ENCODE peak calls at places on chromosomes 16 and 17, in ten cellular contexts. Y is dorsolateral prefrontal cortex, X is cardiac muscle cell, Z is neural progenitor cell, L is neuronal stem cell, G is heart left ventricle, D is OCI-LY7, E is IMR-90, W is left ventricle myocardium inferior, K is ovary. A is an unnamed sample.
A peak's percentile ranks its signal among the peaks of the same experiment; 100 is the strongest.

GRCh38 chr17:83186751-83187421 is 107.5 kb downstream of the METRNL start:
- DNase-seq in Z (no peak), W (no peak), K (no peak), G (peak; percentile 7), L (no peak), X (no peak), D (no peak), E (no peak), Y (no peak), A (peak; percentile 1)

GRCh38 chr16:55666012-55666411 is 10.2 kb downstream of the SLC6A2 start:
- DNase-seq in X (no peak), W (no peak), D (no peak), Z (no peak), G (no peak), Y (no peak), L (no peak), E (no peak), K (no peak), A (no peak)

GRCh38 chr17:7858487-7858832 is 657 bp downstream of the CYB5D1 start:
- DNase-seq in L (peak; percentile 56), X (peak; percentile 64), Y (no peak), Z (peak; percentile 88), K (peak; percentile 39), E (peak; percentile 44), W (peak; percentile 44), D (peak; percentile 83), G (peak; percentile 68), A (peak; percentile 65)

GRCh38 chr17:28406478-28406824 is 439 bp upstream of the SLC46A1 start:
- DNase-seq in W (no peak), X (no peak), Y (no peak), E (no peak), G (no peak), K (no peak), D (no peak), Z (peak; percentile 27), L (no peak), A (no peak)

GRCh38 chr17:67891481-67892119 is 66.3 kb downstream of the BPTF start:
- DNase-seq in D (no peak), L (no peak), G (no peak), E (peak; percentile 85), Z (peak; percentile 4), K (peak; percentile 12), X (peak; percentile 70), W (no peak), Y (peak; percentile 42), A (peak; percentile 23)

GRCh38 chr16:86044241-86044671 is 145.3 kb downstream of the IRF8 start:
- DNase-seq in X (peak; percentile 64), Y (no peak), Z (peak; percentile 86), G (no peak), W (no peak), E (peak; percentile 64), D (peak; percentile 46), K (no peak), L (peak; percentile 38), A (peak; percentile 39)

GRCh38 chr16:75043175-75043937 is 44.5 kb downstream of the ZNRF1 start:
- DNase-seq in G (no peak), K (no peak), D (no peak), W (no peak), Z (no peak), E (no peak), L (no peak), Y (no peak), X (peak; percentile 40), A (no peak)

GRCh38 chr17:30352247-30352814 is 18.5 kb upstream of the TMIGD1 start:
- DNase-seq in Y (no peak), E (no peak), L (no peak), K (no peak), Z (no peak), X (no peak), D (no peak), G (no peak), W (no peak), A (no peak)

GRCh38 chr17:61503961-61504360 is 51.7 kb downstream of the TBX4 start:
- DNase-seq in G (no peak), X (no peak), Y (no peak), K (no peak), D (no peak), L (no peak), E (no peak), W (no peak), Z (no peak), A (no peak)

GRCh38 chr17:39753514-39754160 is 15.9 kb downstream of the GRB7 start:
- DNase-seq in Z (peak; percentile 69), X (no peak), G (peak; percentile 85), L (no peak), K (no peak), Y (no peak), D (peak; percentile 78), W (peak; percentile 64), E (no peak), A (peak; percentile 54)

GRCh38 chr16:28081391-28081790 is 17.9 kb upstream of the GSG1L start:
- DNase-seq in E (no peak), W (no peak), K (no peak), X (no peak), G (no peak), L (no peak), Z (no peak), D (no peak), Y (no peak), A (no peak)

GRCh38 chr16:28086496-28087139 is 23.1 kb upstream of the GSG1L start:
- DNase-seq in L (no peak), Y (no peak), G (no peak), W (no peak), X (no peak), E (no peak), K (no peak), Z (no peak), D (no peak), A (no peak)

GRCh38 chr16:28085376-28086171 is 22.1 kb upstream of the GSG1L start:
- DNase-seq in X (no peak), E (no peak), K (no peak), D (no peak), Z (no peak), L (no peak), Y (no peak), G (peak; percentile 25), W (no peak), A (no peak)

GRCh38 chr16:28084209-28084608 is 20.7 kb upstream of the GSG1L start:
- DNase-seq in G (no peak), E (no peak), D (no peak), X (no peak), Z (no peak), Y (no peak), W (no peak), K (no peak), L (no peak), A (no peak)

GRCh38 chr16:28082624-28083023 is 19.1 kb upstream of the GSG1L start:
- DNase-seq in Z (peak; percentile 78), K (no peak), L (no peak), Y (no peak), D (no peak), W (no peak), X (no peak), G (no peak), E (no peak), A (no peak)
- H3K27ac ChIP-seq in Z (no peak overlapping the region), K (no peak overlapping the region), L (no peak overlapping the region), Y (no peak overlapping the region), D (no peak overlapping the region), W (no peak overlapping the region), X (no peak overlapping the region), G (no peak overlapping the region), E (no peak overlapping the region), A (no peak overlapping the region)

DNA sequence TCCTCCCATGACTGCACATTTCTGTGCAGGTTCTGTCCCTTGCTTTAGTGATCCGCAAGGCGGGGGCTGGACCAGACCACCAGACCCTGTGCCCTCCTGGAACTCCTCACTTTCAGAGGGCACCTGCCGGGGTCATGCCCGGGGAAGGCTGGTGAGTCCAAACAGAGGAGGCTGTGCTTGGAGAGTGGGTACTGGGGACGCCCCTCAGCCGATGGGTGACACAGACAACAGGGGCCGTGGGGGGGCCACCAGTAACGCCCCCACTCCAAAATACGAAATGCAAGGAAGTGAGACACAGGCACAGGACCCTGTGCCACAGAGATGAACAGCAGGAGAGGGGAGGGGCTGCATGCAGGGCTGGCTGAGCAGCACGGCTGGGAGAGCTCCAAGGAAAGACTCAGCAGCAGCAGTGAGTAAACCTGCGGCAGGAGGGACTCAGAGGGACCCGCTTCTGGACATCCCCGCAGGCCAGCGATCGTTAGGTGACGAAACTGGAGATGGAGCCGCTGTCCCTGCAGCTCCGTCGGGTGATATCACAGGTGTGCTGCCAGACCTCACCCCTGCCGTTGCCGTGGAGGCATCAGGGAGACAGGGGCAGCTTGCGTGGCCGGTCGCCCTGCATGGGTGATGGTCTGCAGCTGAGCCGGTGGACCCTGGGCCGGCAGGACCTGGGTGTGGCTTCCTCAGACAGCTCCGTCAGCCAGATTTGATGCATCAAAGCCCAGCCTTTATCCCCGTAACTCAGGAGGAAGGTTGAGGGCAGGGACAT is 71.2 kb upstream of the GNG13 start:
- DNase-seq in Z (no peak), E (no peak), X (no peak), L (no peak), G (peak; percentile 48), K (no peak), W (peak; percentile 7), Y (no peak), D (no peak), A (no peak)
- H3K4me3 ChIP-seq in Z (no peak overlapping the region), E (no peak overlapping the region), X (no peak overlapping the region), L (no peak overlapping the region), G (no peak overlapping the region), K (no peak overlapping the region), W (no peak overlapping the region), Y (no peak overlapping the region), D (no peak overlapping the region), A (no peak overlapping the region)

GRCh38 chr16:30558789-30559377 is 709 bp upstream of the ZNF764 start:
- DNase-seq in G (no peak), K (no peak), W (no peak), X (no peak), E (no peak), L (no peak), Y (no peak), Z (no peak), D (no peak), A (no peak)

GRCh38 chr16:30565526-30565925 is 6.0 kb downstream of the ZNF688 start:
- DNase-seq in X (no peak), W (no peak), K (no peak), Z (no peak), L (no peak), G (no peak), E (no peak), Y (no peak), D (no peak), A (no peak)

GRCh38 chr16:30561212-30561816 is 3.1 kb upstream of the ZNF764 start:
- DNase-seq in X (no peak), K (peak; percentile 52), W (no peak), G (peak; percentile 81), D (no peak), Y (no peak), E (no peak), Z (peak; percentile 16), L (no peak), A (peak; percentile 30)

GRCh38 chr16:30559690-30560089 is 1.5 kb upstream of the ZNF764 start:
- DNase-seq in D (no peak), W (no peak), Z (no peak), L (no peak), Y (no peak), G (no peak), E (no peak), K (no peak), X (no peak), A (no peak)

GRCh38 chr16:30562021-30562420 is 3.8 kb upstream of the ZNF764 start:
- DNase-seq in E (no peak), D (no peak), Z (no peak), X (no peak), G (no peak), L (no peak), K (no peak), Y (no peak), W (no peak), A (no peak)
- H3K27ac ChIP-seq in E (no peak overlapping the region), D (no peak overlapping the region), Z (no peak overlapping the region), X (no peak overlapping the region), G (peak overlapping the region; percentile 84), L (no peak overlapping the region), K (no peak overlapping the region), Y (no peak overlapping the region), W (peak overlapping the region; percentile 87), A (no peak overlapping the region)

GRCh38 chr17:72334205-72334604 is 213.4 kb downstream of the SOX9 start:
- DNase-seq in D (no peak), E (peak; percentile 89), G (no peak), Z (no peak), L (no peak), X (peak; percentile 33), K (no peak), Y (no peak), W (no peak), A (no peak)
- H3K4me3 ChIP-seq in D (no peak overlapping the region), E (no peak overlapping the region), G (no peak overlapping the region), Z (no peak overlapping the region), L (no peak overlapping the region), X (no peak overlapping the region), K (no peak overlapping the region), Y (no peak overlapping the region), W (no peak overlapping the region), A (no peak overlapping the region)